ENCODE peak calls at places on chromosome 20, in nine cellular contexts. One of them, this sample, is unnamed.

GRCh38 chr20:19692685-19693119 is 65.4 kb upstream of the RIN2 start:
- DNase-seq in D341Med: peak; percentile 77
- DNase-seq in activated CD4-positive, alpha-beta T cell treated with anti-CD3 and anti-CD28 coated beads, Interleukin-2, amount 10 ng/mL, durations not matched to agents 7 days and 5 days: peak; percentile 27
- DNase-seq in activated gamma-delta T cell treated with Interleukin-2 at 50 U/mL for 16 hours: peak; percentile 32
- DNase-seq in hepatocyte: peak; percentile 66
- DNase-seq in stimulated activated CD4-positive, alpha-beta T cell treated with anti-CD3 and anti-CD28 coated beads, Interleukin-4, amount 100 ng/mL, for 48 hours: peak; percentile 27
- DNase-seq in NCI-H1436: no peak
- DNase-seq in activated B cell treated with CpG ODN at 0.5 μM for 24 hours: peak; percentile 64
- DNase-seq in fibroblast of the conjunctiva: no peak
- DNase-seq in this sample: peak; percentile 66

GRCh38 chr20:41408986-41409385 is 42.4 kb upstream of the EMILIN3 start:
- DNase-seq in activated CD4-positive, alpha-beta T cell treated with anti-CD3 and anti-CD28 coated beads, Interleukin-2, amount 10 ng/mL, durations not matched to agents 7 days and 5 days: no peak
- DNase-seq in fibroblast of the conjunctiva: no peak
- DNase-seq in hepatocyte: no peak
- DNase-seq in activated gamma-delta T cell treated with Interleukin-2 at 50 U/mL for 16 hours: no peak
- DNase-seq in stimulated activated CD4-positive, alpha-beta T cell treated with anti-CD3 and anti-CD28 coated beads, Interleukin-4, amount 100 ng/mL, for 48 hours: no peak
- DNase-seq in NCI-H1436: no peak
- DNase-seq in activated B cell treated with CpG ODN at 0.5 μM for 24 hours: no peak
- DNase-seq in D341Med: no peak
- DNase-seq in this sample: no peak

GRCh38 chr20:46545077-46545826 is 5.2 kb downstream of the OCSTAMP start:
- DNase-seq in stimulated activated CD4-positive, alpha-beta T cell treated with anti-CD3 and anti-CD28 coated beads, Interleukin-4, amount 100 ng/mL, for 48 hours: peak; percentile 36
- DNase-seq in NCI-H1436: no peak
- DNase-seq in activated CD4-positive, alpha-beta T cell treated with anti-CD3 and anti-CD28 coated beads, Interleukin-2, amount 10 ng/mL, durations not matched to agents 7 days and 5 days: peak; percentile 63
- DNase-seq in hepatocyte: no peak
- DNase-seq in D341Med: no peak
- DNase-seq in fibroblast of the conjunctiva: peak; percentile 26
- DNase-seq in activated B cell treated with CpG ODN at 0.5 μM for 24 hours: no peak
- DNase-seq in activated gamma-delta T cell treated with Interleukin-2 at 50 U/mL for 16 hours: peak; percentile 31
- DNase-seq in this sample: no peak

GRCh38 chr20:23245553-23246128 is 105.0 kb upstream of the NXT1 start:
- DNase-seq in activated CD4-positive, alpha-beta T cell treated with anti-CD3 and anti-CD28 coated beads, Interleukin-2, amount 10 ng/mL, durations not matched to agents 7 days and 5 days: peak; percentile 34
- DNase-seq in activated gamma-delta T cell treated with Interleukin-2 at 50 U/mL for 16 hours: no peak
- DNase-seq in NCI-H1436: no peak
- DNase-seq in stimulated activated CD4-positive, alpha-beta T cell treated with anti-CD3 and anti-CD28 coated beads, Interleukin-4, amount 100 ng/mL, for 48 hours: no peak
- DNase-seq in fibroblast of the conjunctiva: no peak
- DNase-seq in activated B cell treated with CpG ODN at 0.5 μM for 24 hours: no peak
- DNase-seq in D341Med: no peak
- DNase-seq in hepatocyte: peak; percentile 81
- DNase-seq in this sample: peak; percentile 67

GRCh38 chr20:7879883-7880282 is 60.4 kb downstream of the HAO1 start:
- DNase-seq in stimulated activated CD4-positive, alpha-beta T cell treated with anti-CD3 and anti-CD28 coated beads, Interleukin-4, amount 100 ng/mL, for 48 hours: no peak
- DNase-seq in NCI-H1436: no peak
- DNase-seq in activated gamma-delta T cell treated with Interleukin-2 at 50 U/mL for 16 hours: no peak
- DNase-seq in activated B cell treated with CpG ODN at 0.5 μM for 24 hours: no peak
- DNase-seq in fibroblast of the conjunctiva: no peak
- DNase-seq in D341Med: no peak
- DNase-seq in hepatocyte: peak; percentile 6
- DNase-seq in activated CD4-positive, alpha-beta T cell treated with anti-CD3 and anti-CD28 coated beads, Interleukin-2, amount 10 ng/mL, durations not matched to agents 7 days and 5 days: peak; percentile 10
- DNase-seq in this sample: no peak

GRCh38 chr20:23138682-23139081 is 52.6 kb upstream of the CD93 start:
- DNase-seq in activated gamma-delta T cell treated with Interleukin-2 at 50 U/mL for 16 hours: no peak
- DNase-seq in activated B cell treated with CpG ODN at 0.5 μM for 24 hours: no peak
- DNase-seq in D341Med: no peak
- DNase-seq in stimulated activated CD4-positive, alpha-beta T cell treated with anti-CD3 and anti-CD28 coated beads, Interleukin-4, amount 100 ng/mL, for 48 hours: no peak
- DNase-seq in fibroblast of the conjunctiva: no peak
- DNase-seq in NCI-H1436: no peak
- DNase-seq in activated CD4-positive, alpha-beta T cell treated with anti-CD3 and anti-CD28 coated beads, Interleukin-2, amount 10 ng/mL, durations not matched to agents 7 days and 5 days: no peak
- DNase-seq in hepatocyte: no peak
- DNase-seq in this sample: no peak

GRCh38 chr20:51136326-51136725 is 113.4 kb upstream of the KCNG1 start:
- DNase-seq in hepatocyte: peak; percentile 63
- DNase-seq in activated B cell treated with CpG ODN at 0.5 μM for 24 hours: no peak
- DNase-seq in D341Med: no peak
- DNase-seq in activated CD4-positive, alpha-beta T cell treated with anti-CD3 and anti-CD28 coated beads, Interleukin-2, amount 10 ng/mL, durations not matched to agents 7 days and 5 days: no peak
- DNase-seq in fibroblast of the conjunctiva: no peak
- DNase-seq in NCI-H1436: no peak
- DNase-seq in stimulated activated CD4-positive, alpha-beta T cell treated with anti-CD3 and anti-CD28 coated beads, Interleukin-4, amount 100 ng/mL, for 48 hours: no peak
- DNase-seq in activated gamma-delta T cell treated with Interleukin-2 at 50 U/mL for 16 hours: no peak
- DNase-seq in this sample: no peak

GRCh38 chr20:50309764-50310672 is 119.4 kb downstream of the CEBPB start:
- DNase-seq in fibroblast of the conjunctiva: no peak
- DNase-seq in activated B cell treated with CpG ODN at 0.5 μM for 24 hours: no peak
- DNase-seq in NCI-H1436: no peak
- DNase-seq in hepatocyte: no peak
- DNase-seq in activated gamma-delta T cell treated with Interleukin-2 at 50 U/mL for 16 hours: no peak
- DNase-seq in stimulated activated CD4-positive, alpha-beta T cell treated with anti-CD3 and anti-CD28 coated beads, Interleukin-4, amount 100 ng/mL, for 48 hours: no peak
- DNase-seq in activated CD4-positive, alpha-beta T cell treated with anti-CD3 and anti-CD28 coated beads, Interleukin-2, amount 10 ng/mL, durations not matched to agents 7 days and 5 days: no peak
- DNase-seq in D341Med: no peak
- DNase-seq in this sample: no peak

GRCh38 chr20:3692706-3693294 is 11.0 kb upstream of the ADAM33 start:
- DNase-seq in hepatocyte: no peak
- DNase-seq in activated CD4-positive, alpha-beta T cell treated with anti-CD3 and anti-CD28 coated beads, Interleukin-2, amount 10 ng/mL, durations not matched to agents 7 days and 5 days: no peak
- DNase-seq in activated gamma-delta T cell treated with Interleukin-2 at 50 U/mL for 16 hours: no peak
- DNase-seq in fibroblast of the conjunctiva: no peak
- DNase-seq in D341Med: no peak
- DNase-seq in activated B cell treated with CpG ODN at 0.5 μM for 24 hours: no peak
- DNase-seq in NCI-H1436: no peak
- DNase-seq in stimulated activated CD4-positive, alpha-beta T cell treated with anti-CD3 and anti-CD28 coated beads, Interleukin-4, amount 100 ng/mL, for 48 hours: no peak
- DNase-seq in this sample: no peak

GRCh38 chr20:23257106-23257761 is 93.4 kb upstream of the NXT1 start:
- DNase-seq in fibroblast of the conjunctiva: no peak
- DNase-seq in activated CD4-positive, alpha-beta T cell treated with anti-CD3 and anti-CD28 coated beads, Interleukin-2, amount 10 ng/mL, durations not matched to agents 7 days and 5 days: no peak
- DNase-seq in stimulated activated CD4-positive, alpha-beta T cell treated with anti-CD3 and anti-CD28 coated beads, Interleukin-4, amount 100 ng/mL, for 48 hours: no peak
- DNase-seq in NCI-H1436: no peak
- DNase-seq in D341Med: no peak
- DNase-seq in activated gamma-delta T cell treated with Interleukin-2 at 50 U/mL for 16 hours: no peak
- DNase-seq in hepatocyte: no peak
- DNase-seq in activated B cell treated with CpG ODN at 0.5 μM for 24 hours: no peak
- DNase-seq in this sample: no peak

GRCh38 chr20:46022411-46023147 is 6.4 kb upstream of the SLC12A5 start:
- DNase-seq in activated CD4-positive, alpha-beta T cell treated with anti-CD3 and anti-CD28 coated beads, Interleukin-2, amount 10 ng/mL, durations not matched to agents 7 days and 5 days: peak; percentile 77
- DNase-seq in activated gamma-delta T cell treated with Interleukin-2 at 50 U/mL for 16 hours: peak; percentile 74
- DNase-seq in NCI-H1436: peak; percentile 51
- DNase-seq in activated B cell treated with CpG ODN at 0.5 μM for 24 hours: peak; percentile 73
- DNase-seq in hepatocyte: peak; percentile 66
- DNase-seq in D341Med: peak; percentile 81
- DNase-seq in stimulated activated CD4-positive, alpha-beta T cell treated with anti-CD3 and anti-CD28 coated beads, Interleukin-4, amount 100 ng/mL, for 48 hours: peak; percentile 66
- DNase-seq in fibroblast of the conjunctiva: no peak
- DNase-seq in this sample: peak; percentile 85

GRCh38 chr20:53658973-53659372 is 65.3 kb upstream of the ZNF217 start:
- DNase-seq in activated gamma-delta T cell treated with Interleukin-2 at 50 U/mL for 16 hours: no peak
- DNase-seq in activated B cell treated with CpG ODN at 0.5 μM for 24 hours: no peak
- DNase-seq in D341Med: no peak
- DNase-seq in activated CD4-positive, alpha-beta T cell treated with anti-CD3 and anti-CD28 coated beads, Interleukin-2, amount 10 ng/mL, durations not matched to agents 7 days and 5 days: no peak
- DNase-seq in fibroblast of the conjunctiva: no peak
- DNase-seq in NCI-H1436: no peak
- DNase-seq in stimulated activated CD4-positive, alpha-beta T cell treated with anti-CD3 and anti-CD28 coated beads, Interleukin-4, amount 100 ng/mL, for 48 hours: no peak
- DNase-seq in hepatocyte: no peak
- DNase-seq in this sample: no peak

This sample was measured in NCI-H526.